ENCODE peak calls at places on chromosomes 7 and 10, in five cellular contexts. L is SJSA1; X is left ventricle myocardium inferior; B is activated naive CD8-positive, alpha-beta T cell treated with anti-CD3 and anti-CD28 coated beads, Interleukin-2, amount 50 U/mL, for 16 hours; N is amniotic stem cell. Z is an unnamed sample.

GRCh38 chr7:33243319-33243881 is 114.0 kb downstream of the BBS9 start:
- DNase-seq in L (no peak), X (no peak), B (no peak), N (peak), Z (peak)

GRCh38 chr10:4070171-4070570 is 285.2 kb upstream of the KLF6 start:
- DNase-seq in L (no peak), X (no peak), B (no peak), N (no peak), Z (no peak)

GRCh38 chr10:82737556-82737955 is 862.6 kb downstream of the NRG3 start:
- DNase-seq in L (no peak), X (no peak), B (no peak), N (no peak), Z (no peak)

GRCh38 chr7:120741371-120742042 is 116.4 kb downstream of the TSPAN12 start:
- DNase-seq in L (no peak), X (no peak), B (no peak), N (no peak), Z (no peak)

GRCh38 chr10:17980796-17981195 is 29.1 kb downstream of the SLC39A12 start:
- DNase-seq in L (no peak), X (no peak), B (no peak), N (no peak), Z (no peak)

GRCh38 chr7:129134356-129134972 is 10.0 kb upstream of the TSPAN33 start:
- DNase-seq in L (no peak), X (no peak), B (no peak), N (no peak), Z (no peak)

GRCh38 chr7:141866974-141867373 is 25.7 kb upstream of the PRSS37 start:
- DNase-seq in L (no peak), X (no peak), B (no peak), N (no peak), Z (no peak)

GRCh38 chr10:109974509-109975191 is 33.1 kb upstream of the ADD3 start:
- DNase-seq in L (no peak), X (no peak), B (no peak), N (no peak), Z (no peak)

GRCh38 chr10:102773986-102774385 is 30.2 kb downstream of the WBP1L start:
- DNase-seq in L (no peak), X (peak), B (no peak), N (no peak), Z (peak)

GRCh38 chr7:105619590-105619989 is 38.3 kb upstream of the EFCAB10 start:
- DNase-seq in L (no peak), X (no peak), B (no peak), N (no peak), Z (no peak)

GRCh38 chr7:41108821-41109220 is 594.1 kb downstream of the INHBA start:
- DNase-seq in L (no peak), X (no peak), B (no peak), N (no peak), Z (no peak)

GRCh38 chr10:112548535-112549276 is 101.7 kb downstream of the VTI1A start:
- DNase-seq in L (no peak), X (no peak), B (no peak), N (no peak), Z (no peak)

GRCh38 chr7:98420966-98421612 is 20.2 kb upstream of the BAIAP2L1 start:
- DNase-seq in L (peak), X (peak), B (peak), N (no peak), Z (peak)

GRCh38 chr7:24504871-24505270 is 68.4 kb upstream of the PALS2 start:
- DNase-seq in L (no peak), X (no peak), B (no peak), N (no peak), Z (no peak)

GRCh38 chr7:152709307-152710133 is 33.6 kb upstream of the XRCC2 start:
- DNase-seq in L (no peak), X (no peak), B (no peak), N (no peak), Z (no peak)

GRCh38 chr10:50674469-50675254 is 50.9 kb upstream of the SGMS1 start:
- DNase-seq in L (no peak), X (no peak), B (no peak), N (no peak), Z (no peak)

GRCh38 chr7:78487464-78487863 is 688.9 kb downstream of the PHTF2 start:
- DNase-seq in L (no peak), X (no peak), B (no peak), N (no peak), Z (no peak)

GRCh38 chr7:115183431-115184057 is 261.6 kb downstream of the MDFIC start:
- DNase-seq in L (no peak), X (no peak), B (no peak), N (no peak), Z (no peak)

GRCh38 chr10:113915540-113915939 is 61.1 kb downstream of the NHLRC2 start:
- DNase-seq in L (no peak), X (no peak), B (no peak), N (no peak), Z (no peak)

GRCh38 chr7:1678571-1679325 is 8.7 kb downstream of the ELFN1 start:
- DNase-seq in L (peak), X (no peak), B (no peak), N (no peak), Z (no peak)

GRCh38 chr10:9198611-9199010 is 1144.1 kb downstream of the GATA3 start:
- DNase-seq in L (no peak), X (no peak), B (no peak), N (peak), Z (no peak)

GRCh38 chr7:41907444-41907843 is 204.6 kb upstream of the INHBA start:
- DNase-seq in L (no peak), X (no peak), B (no peak), N (no peak), Z (no peak)

GRCh38 chr7:96701258-96701657 is 8.4 kb downstream of the SEM1 start:
- DNase-seq in L (no peak), X (no peak), B (no peak), N (no peak), Z (no peak)

GRCh38 chr7:8536431-8536830 is 103.0 kb downstream of the NXPH1 start:
- DNase-seq in L (no peak), X (no peak), B (no peak), N (no peak), Z (no peak)

GRCh38 chr7:100901921-100902332 is 6.2 kb upstream of the ACHE start:
- DNase-seq in L (no peak), X (no peak), B (no peak), N (no peak), Z (no peak)

GRCh38 chr10:12600652-12601051 is 251.3 kb downstream of the CAMK1D start:
- DNase-seq in L (no peak), X (no peak), B (no peak), N (no peak), Z (no peak)

GRCh38 chr7:139393621-139394215 is 34.0 kb downstream of the LUC7L2 start:
- DNase-seq in L (no peak), X (no peak), B (no peak), N (no peak), Z (no peak)

GRCh38 chr7:102916426-102916825 is 3.6 kb downstream of the LRRC17 start:
- DNase-seq in L (no peak), X (no peak), B (no peak), N (peak), Z (no peak)

GRCh38 chr7:41010967-41011366 is 691.9 kb downstream of the INHBA start:
- DNase-seq in L (no peak), X (no peak), B (no peak), N (no peak), Z (no peak)

GRCh38 chr7:44308741-44309270 is 16.6 kb downstream of the CAMK2B start:
- DNase-seq in L (peak), X (no peak), B (no peak), N (no peak), Z (no peak)

GRCh38 chr7:106165328-106165727 is 53.2 kb upstream of the SYPL1 start:
- DNase-seq in L (no peak), X (no peak), B (no peak), N (peak), Z (no peak)

GRCh38 chr10:27779462-27779861 is 33.8 kb upstream of the MKX start:
- DNase-seq in L (no peak), X (no peak), B (no peak), N (no peak), Z (no peak)